ENCODE peak calls at places on chromosomes 2 and 18, in ten cellular contexts. M, E, Q, N, G, O, D, C, R and B are unnamed samples.

GRCh38 chr2:161426788-161427412 is 10.8 kb downstream of the TBR1 start:
- DNase-seq in M (no peak), E (peak), Q (no peak), N (peak), G (no peak), O (no peak), D (peak), C (peak), R (peak), B (peak)

GRCh38 chr2:133774675-133775005 is 206.4 kb upstream of the NCKAP5 start:
- DNase-seq in M (no peak), E (peak), Q (no peak), N (no peak), G (no peak), O (no peak), D (no peak), C (no peak), R (no peak), B (no peak)

GRCh38 chr2:36770542-36771287 is 74.2 kb downstream of the VIT start:
- DNase-seq in M (peak), E (peak), Q (peak), N (peak), G (peak), O (no peak), D (peak), C (peak), R (peak), B (peak)

GRCh38 chr18:33440384-33441043 is at the start of gene CCDC178:
- DNase-seq in M (no peak), E (peak), Q (peak), N (peak), G (no peak), O (no peak), D (peak), C (peak), R (peak), B (no peak)

GRCh38 chr18:22337311-22337710 is 80.4 kb downstream of the CTAGE1 start:
- DNase-seq in M (no peak), E (no peak), Q (no peak), N (no peak), G (no peak), O (no peak), D (no peak), C (peak), R (no peak), B (no peak)

GRCh38 chr2:144683955-144684354 is 164.0 kb upstream of the ZEB2 start:
- DNase-seq in M (no peak), E (no peak), Q (no peak), N (no peak), G (no peak), O (no peak), D (no peak), C (no peak), R (no peak), B (no peak)

GRCh38 chr2:146874260-146874658 is 970.6 kb upstream of the ACVR2A start:
- DNase-seq in M (peak), E (peak), Q (no peak), N (no peak), G (peak), O (no peak), D (no peak), C (peak), R (peak), B (no peak)

GRCh38 chr2:127700527-127701192 is 637 bp upstream of the SFT2D3 start:
- DNase-seq in M (peak), E (no peak), Q (peak), N (no peak), G (peak), O (no peak), D (peak), C (peak), R (no peak), B (peak)

GRCh38 chr18:60508108-60508507 is 135.5 kb upstream of the MC4R start:
- DNase-seq in M (no peak), E (no peak), Q (no peak), N (no peak), G (no peak), O (no peak), D (no peak), C (no peak), R (no peak), B (no peak)

GRCh38 chr2:216650607-216651229 is 17.5 kb downstream of the IGFBP2 start:
- DNase-seq in M (no peak), E (no peak), Q (no peak), N (no peak), G (no peak), O (no peak), D (no peak), C (no peak), R (no peak), B (no peak)

GRCh38 chr2:88626171-88627054 is 851 bp downstream of the EIF2AK3 start:
- DNase-seq in M (peak), E (no peak), Q (peak), N (no peak), G (no peak), O (no peak), D (peak), C (peak), R (peak), B (peak)

GRCh38 chr2:12502759-12503158 is 214.0 kb upstream of the TRIB2 start:
- DNase-seq in M (no peak), E (peak), Q (no peak), N (peak), G (no peak), O (peak), D (no peak), C (peak), R (no peak), B (no peak)

GRCh38 chr2:75679556-75679955 is 31.2 kb downstream of the GCFC2 start:
- DNase-seq in M (no peak), E (no peak), Q (no peak), N (no peak), G (no peak), O (no peak), D (no peak), C (no peak), R (peak), B (no peak)

GRCh38 chr18:57816208-57816999 is 13.3 kb upstream of the ATP8B1 start:
- DNase-seq in M (no peak), E (no peak), Q (no peak), N (no peak), G (no peak), O (no peak), D (no peak), C (no peak), R (no peak), B (no peak)

GRCh38 chr2:108184421-108184820 is 55.3 kb upstream of the SULT1C3 start:
- DNase-seq in M (peak), E (peak), Q (peak), N (peak), G (peak), O (no peak), D (peak), C (peak), R (no peak), B (no peak)

GRCh38 chr2:58720770-58721697 is 479.9 kb upstream of the FANCL start:
- DNase-seq in M (no peak), E (no peak), Q (no peak), N (no peak), G (no peak), O (no peak), D (no peak), C (no peak), R (no peak), B (no peak)

GRCh38 chr18:76376668-76377358 is 118.2 kb downstream of the ZNF516 start:
- DNase-seq in M (no peak), E (no peak), Q (no peak), N (no peak), G (no peak), O (no peak), D (no peak), C (no peak), R (no peak), B (no peak)

GRCh38 chr2:135163306-135163705 is 111.2 kb downstream of the RAB3GAP1 start:
- DNase-seq in M (no peak), E (no peak), Q (no peak), N (no peak), G (no peak), O (no peak), D (no peak), C (no peak), R (no peak), B (no peak)

GRCh38 chr2:237614151-237614720 is 13.2 kb upstream of the LRRFIP1 start:
- DNase-seq in M (no peak), E (peak), Q (no peak), N (peak), G (no peak), O (no peak), D (peak), C (no peak), R (peak), B (no peak)

GRCh38 chr2:108620656-108621055 is 86.4 kb downstream of the LIMS1 start:
- DNase-seq in M (no peak), E (no peak), Q (no peak), N (no peak), G (no peak), O (no peak), D (no peak), C (no peak), R (peak), B (no peak)

GRCh38 chr2:215737496-215737895 is 275.9 kb downstream of the MREG start:
- DNase-seq in M (no peak), E (no peak), Q (no peak), N (no peak), G (no peak), O (no peak), D (no peak), C (no peak), R (no peak), B (no peak)

GRCh38 chr2:26355038-26355995 is 8.7 kb upstream of the ADGRF3 start:
- DNase-seq in M (peak), E (peak), Q (peak), N (peak), G (peak), O (no peak), D (no peak), C (peak), R (no peak), B (no peak)

GRCh38 chr2:73915437-73915993 is 11.2 kb upstream of the DGUOK start:
- DNase-seq in M (no peak), E (no peak), Q (no peak), N (no peak), G (no peak), O (no peak), D (no peak), C (no peak), R (no peak), B (no peak)

GRCh38 chr2:73917296-73917695 is 9.4 kb upstream of the DGUOK start:
- DNase-seq in M (no peak), E (no peak), Q (no peak), N (no peak), G (no peak), O (no peak), D (no peak), C (no peak), R (no peak), B (no peak)

GRCh38 chr2:73916666-73917065 is 10.0 kb upstream of the DGUOK start:
- DNase-seq in M (no peak), E (no peak), Q (no peak), N (no peak), G (no peak), O (no peak), D (no peak), C (no peak), R (no peak), B (no peak)

GRCh38 chr2:73913414-73914054 is 13.1 kb upstream of the DGUOK start:
- DNase-seq in M (no peak), E (no peak), Q (no peak), N (no peak), G (no peak), O (no peak), D (no peak), C (no peak), R (no peak), B (no peak)

DNA sequence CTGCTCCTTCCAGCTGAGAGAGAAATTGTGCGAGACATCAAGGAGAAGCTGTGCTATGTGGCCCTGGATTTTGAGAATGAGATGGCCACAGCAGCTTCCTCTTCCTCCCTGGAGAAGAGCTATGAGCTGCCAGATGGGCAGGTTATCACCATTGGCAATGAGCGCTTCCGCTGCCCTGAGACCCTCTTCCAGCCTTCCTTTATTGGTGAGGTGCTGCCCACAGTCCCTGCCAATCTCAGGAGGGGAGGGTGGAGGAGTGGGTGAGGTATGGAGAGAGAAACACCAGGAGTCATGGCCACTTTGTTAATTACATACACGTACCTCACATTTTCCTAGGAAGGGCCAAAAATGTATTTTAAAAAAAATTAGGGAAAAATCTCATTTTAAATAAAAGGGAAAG is 12.0 kb upstream of the DGUOK start:
- DNase-seq in M (no peak), E (no peak), Q (no peak), N (no peak), G (no peak), O (no peak), D (no peak), C (no peak), R (no peak), B (no peak)
- H3K27ac ChIP-seq in M (no peak), E (no peak), Q (no peak), N (no peak), G (no peak), O (no peak), D (no peak), C (no peak), R (no peak), B (no peak)

DNA sequence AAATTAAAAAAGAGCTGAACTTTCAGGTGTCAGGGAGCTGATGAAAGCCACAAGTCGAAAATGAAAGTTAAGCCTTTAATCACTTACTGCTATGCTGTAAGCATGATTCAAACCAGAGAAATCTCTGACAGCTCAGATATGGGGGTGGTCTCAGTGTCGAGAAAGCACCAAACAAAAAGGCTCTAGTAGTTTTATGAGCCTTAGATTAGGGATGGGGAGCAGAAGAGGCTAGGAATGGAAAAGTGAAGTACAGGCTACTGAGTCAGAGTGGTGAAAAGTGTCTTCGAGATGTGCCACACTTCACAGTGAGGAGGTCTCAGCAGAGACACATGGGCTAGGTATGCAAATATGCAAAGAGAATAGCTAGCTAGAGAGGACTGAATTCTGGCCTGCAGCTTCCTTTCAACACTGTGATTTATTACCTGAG is 482.2 kb downstream of the SPAG16 start:
- DNase-seq in M (no peak), E (peak), Q (no peak), N (no peak), G (no peak), O (no peak), D (no peak), C (peak), R (no peak), B (no peak)
- H3K9ac ChIP-seq in M (no peak), E (no peak), Q (no peak), N (no peak), G (no peak), O (no peak), D (no peak), C (no peak), R (no peak), B (no peak)

GRCh38 chr2:222306393-222307137 is 7.8 kb upstream of the PAX3 start:
- DNase-seq in M (no peak), E (no peak), Q (no peak), N (no peak), G (no peak), O (no peak), D (peak), C (no peak), R (no peak), B (no peak)
- H3K4me3 ChIP-seq in M (no peak), E (peak), Q (no peak), N (no peak), G (no peak), O (no peak), D (peak), C (peak), R (no peak), B (peak)

GRCh38 chr2:102111823-102112222 is 30.7 kb upstream of the IL1R1 start:
- DNase-seq in M (no peak), E (peak), Q (no peak), N (no peak), G (no peak), O (no peak), D (peak), C (no peak), R (no peak), B (no peak)
- H3K27ac ChIP-seq in M (no peak), E (no peak), Q (no peak), N (no peak), G (no peak), O (no peak), D (peak), C (no peak), R (no peak), B (no peak)

DNA sequence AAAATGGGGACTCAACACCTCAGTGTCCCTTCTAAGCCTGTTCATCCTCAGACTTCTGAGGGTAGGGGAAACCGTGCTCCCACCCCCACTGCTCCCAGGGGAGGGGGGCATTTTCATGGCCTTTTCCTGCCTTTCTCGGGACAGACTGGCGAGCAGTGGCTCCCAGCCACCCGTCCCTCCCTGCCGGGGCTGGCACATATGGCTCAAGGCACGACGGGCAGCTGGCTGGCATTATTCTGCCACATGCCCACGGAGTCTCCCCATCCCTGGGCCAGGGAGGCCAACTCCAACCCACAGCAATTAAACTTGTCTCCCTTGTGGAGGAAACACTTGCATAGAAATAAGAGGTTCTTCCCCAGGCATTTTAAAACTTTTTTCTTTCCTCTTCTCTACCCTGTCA is 148.5 kb upstream of the CBLN2 start:
- DNase-seq in M (no peak), E (no peak), Q (no peak), N (no peak), G (no peak), O (no peak), D (no peak), C (no peak), R (no peak), B (no peak)
- H3K9ac ChIP-seq in M (no peak), E (no peak), Q (no peak), N (no peak), G (no peak), O (peak), D (no peak), C (no peak), R (no peak), B (no peak)

GRCh38 chr18:75112486-75113096 is 96.3 kb downstream of the PTGR3 start:
- DNase-seq in M (no peak), E (no peak), Q (no peak), N (no peak), G (no peak), O (no peak), D (no peak), C (no peak), R (no peak), B (no peak)
- H3K4me3 ChIP-seq in M (no peak), E (no peak), Q (no peak), N (no peak), G (no peak), O (no peak), D (no peak), C (no peak), R (no peak), B (no peak)